ENCODE peak calls at places on chromosomes 4 and X, in six cellular contexts. One of them, this sample, is unnamed.

GRCh38 chr4:118036336-118036735 is 2.0 kb downstream of the NDST3 start:
- DNase-seq in hepatocyte: no peak
- DNase-seq in CD8-positive, alpha-beta T cell: no peak
- DNase-seq in cardiac muscle cell: no peak
- DNase-seq in IMR-90: no peak
- DNase-seq in heart left ventricle: no peak
- DNase-seq in this sample: no peak

GRCh38 chr4:88891636-88892035 is 165.3 kb downstream of the FAM13A start:
- DNase-seq in hepatocyte: no peak
- DNase-seq in CD8-positive, alpha-beta T cell: no peak
- DNase-seq in cardiac muscle cell: no peak
- DNase-seq in IMR-90: no peak
- DNase-seq in heart left ventricle: no peak
- DNase-seq in this sample: no peak

GRCh38 chr4:40923326-40924095 is 173.8 kb downstream of the NSUN7 start:
- DNase-seq in hepatocyte: no peak
- DNase-seq in CD8-positive, alpha-beta T cell: no peak
- DNase-seq in cardiac muscle cell: no peak
- DNase-seq in IMR-90: no peak
- DNase-seq in heart left ventricle: no peak
- DNase-seq in this sample: no peak

GRCh38 chr4:184281231-184282139 is 63.8 kb upstream of the ENPP6 start:
- DNase-seq in hepatocyte: no peak
- DNase-seq in CD8-positive, alpha-beta T cell: no peak
- DNase-seq in cardiac muscle cell: no peak
- DNase-seq in IMR-90: no peak
- DNase-seq in heart left ventricle: no peak
- DNase-seq in this sample: no peak

GRCh38 chr4:64911846-64912245 is 502.6 kb upstream of the TECRL start:
- DNase-seq in hepatocyte: no peak
- DNase-seq in CD8-positive, alpha-beta T cell: no peak
- DNase-seq in cardiac muscle cell: no peak
- DNase-seq in IMR-90: no peak
- DNase-seq in heart left ventricle: no peak
- DNase-seq in this sample: no peak

GRCh38 chr4:109559625-109559982 is 442 bp upstream of the MCUB start:
- DNase-seq in hepatocyte: no peak
- DNase-seq in CD8-positive, alpha-beta T cell: peak; percentile 19
- DNase-seq in cardiac muscle cell: peak; percentile 60
- DNase-seq in IMR-90: no peak
- DNase-seq in heart left ventricle: peak; percentile 35
- DNase-seq in this sample: peak; percentile 43

GRCh38 chr4:54276633-54277426 is 47.7 kb downstream of the PDGFRA start:
- DNase-seq in hepatocyte: no peak
- DNase-seq in CD8-positive, alpha-beta T cell: no peak
- DNase-seq in cardiac muscle cell: no peak
- DNase-seq in IMR-90: no peak
- DNase-seq in heart left ventricle: no peak
- DNase-seq in this sample: no peak

GRCh38 chr4:55255171-55255570 is 90.9 kb upstream of the SRD5A3 start:
- DNase-seq in hepatocyte: peak; percentile 31
- DNase-seq in CD8-positive, alpha-beta T cell: no peak
- DNase-seq in cardiac muscle cell: peak; percentile 17
- DNase-seq in IMR-90: peak; percentile 42
- DNase-seq in heart left ventricle: no peak
- DNase-seq in this sample: peak; percentile 67

GRCh38 chr4:14888790-14889189 is 113.5 kb upstream of the CPEB2 start:
- DNase-seq in hepatocyte: no peak
- DNase-seq in CD8-positive, alpha-beta T cell: no peak
- DNase-seq in cardiac muscle cell: no peak
- DNase-seq in IMR-90: no peak
- DNase-seq in heart left ventricle: no peak
- DNase-seq in this sample: no peak

GRCh38 chr4:6873291-6873690 is 36.3 kb upstream of the TBC1D14 start:
- DNase-seq in hepatocyte: no peak
- DNase-seq in CD8-positive, alpha-beta T cell: no peak
- DNase-seq in cardiac muscle cell: peak; percentile 35
- DNase-seq in IMR-90: no peak
- DNase-seq in heart left ventricle: no peak
- DNase-seq in this sample: no peak

GRCh38 chrX:150906694-150907093 is 8.2 kb upstream of the CD99L2 start:
- DNase-seq in hepatocyte: no peak
- DNase-seq in CD8-positive, alpha-beta T cell: no peak
- DNase-seq in cardiac muscle cell: no peak
- DNase-seq in IMR-90: no peak
- DNase-seq in heart left ventricle: no peak
- DNase-seq in this sample: no peak

GRCh38 chrX:133674726-133675470 is 259.6 kb upstream of the GPC4 start:
- DNase-seq in hepatocyte: peak; percentile 23
- DNase-seq in CD8-positive, alpha-beta T cell: no peak
- DNase-seq in cardiac muscle cell: no peak
- DNase-seq in IMR-90: no peak
- DNase-seq in heart left ventricle: no peak
- DNase-seq in this sample: no peak

GRCh38 chr4:11130195-11130975 is 298.3 kb downstream of the HS3ST1 start:
- DNase-seq in hepatocyte: no peak
- DNase-seq in CD8-positive, alpha-beta T cell: no peak
- DNase-seq in cardiac muscle cell: peak; percentile 91
- DNase-seq in IMR-90: peak; percentile 8
- DNase-seq in heart left ventricle: no peak
- DNase-seq in this sample: no peak

GRCh38 chr4:566508-567295 is 9.4 kb downstream of the TMEM271 start:
- DNase-seq in hepatocyte: peak; percentile 57
- DNase-seq in CD8-positive, alpha-beta T cell: no peak
- DNase-seq in cardiac muscle cell: no peak
- DNase-seq in IMR-90: peak; percentile 5
- DNase-seq in heart left ventricle: no peak
- DNase-seq in this sample: no peak

GRCh38 chrX:123753656-123754350 is 21.0 kb upstream of the THOC2 start:
- DNase-seq in hepatocyte: no peak
- DNase-seq in CD8-positive, alpha-beta T cell: no peak
- DNase-seq in cardiac muscle cell: no peak
- DNase-seq in IMR-90: no peak
- DNase-seq in heart left ventricle: no peak
- DNase-seq in this sample: no peak

GRCh38 chrX:12007881-12008280 is 130.4 kb upstream of the FRMPD4 start:
- DNase-seq in hepatocyte: no peak
- DNase-seq in CD8-positive, alpha-beta T cell: no peak
- DNase-seq in cardiac muscle cell: peak; percentile 75
- DNase-seq in IMR-90: peak; percentile 84
- DNase-seq in heart left ventricle: no peak
- DNase-seq in this sample: peak; percentile 78

GRCh38 chrX:131861088-131861787 is 161.9 kb upstream of the STK26 start:
- DNase-seq in hepatocyte: no peak
- DNase-seq in CD8-positive, alpha-beta T cell: no peak
- DNase-seq in cardiac muscle cell: no peak
- DNase-seq in IMR-90: no peak
- DNase-seq in heart left ventricle: no peak
- DNase-seq in this sample: no peak

GRCh38 chrX:73134741-73135140 is 55.4 kb upstream of the PABPC1L2A start:
- DNase-seq in hepatocyte: no peak
- DNase-seq in CD8-positive, alpha-beta T cell: no peak
- DNase-seq in cardiac muscle cell: no peak
- DNase-seq in IMR-90: no peak
- DNase-seq in heart left ventricle: no peak
- DNase-seq in this sample: no peak

GRCh38 chr4:21915761-21916160 is 32.8 kb downstream of the KCNIP4 start:
- DNase-seq in hepatocyte: no peak
- DNase-seq in CD8-positive, alpha-beta T cell: no peak
- DNase-seq in cardiac muscle cell: no peak
- DNase-seq in IMR-90: no peak
- DNase-seq in heart left ventricle: no peak
- DNase-seq in this sample: no peak

GRCh38 chr4:16641971-16642370 is 256.5 kb downstream of the LDB2 start:
- DNase-seq in hepatocyte: no peak
- DNase-seq in CD8-positive, alpha-beta T cell: no peak
- DNase-seq in cardiac muscle cell: peak; percentile 73
- DNase-seq in IMR-90: peak; percentile 78
- DNase-seq in heart left ventricle: no peak
- DNase-seq in this sample: peak; percentile 80

GRCh38 chr4:626201-627091 is 1.1 kb downstream of the PDE6B start:
- DNase-seq in hepatocyte: no peak
- DNase-seq in CD8-positive, alpha-beta T cell: no peak
- DNase-seq in cardiac muscle cell: no peak
- DNase-seq in IMR-90: no peak
- DNase-seq in heart left ventricle: no peak
- DNase-seq in this sample: no peak

GRCh38 chr4:75289843-75290616 is 224.2 kb downstream of the RCHY1 start:
- DNase-seq in hepatocyte: peak; percentile 49
- DNase-seq in CD8-positive, alpha-beta T cell: no peak
- DNase-seq in cardiac muscle cell: peak; percentile 25
- DNase-seq in IMR-90: no peak
- DNase-seq in heart left ventricle: no peak
- DNase-seq in this sample: no peak

GRCh38 chr4:123741906-123742305 is 345.3 kb downstream of the SPRY1 start:
- DNase-seq in hepatocyte: no peak
- DNase-seq in CD8-positive, alpha-beta T cell: no peak
- DNase-seq in cardiac muscle cell: peak; percentile 75
- DNase-seq in IMR-90: peak; percentile 4
- DNase-seq in heart left ventricle: no peak
- DNase-seq in this sample: no peak

GRCh38 chr4:152976466-152976761 is 40.3 kb downstream of the FHDC1 start:
- DNase-seq in hepatocyte: no peak
- DNase-seq in CD8-positive, alpha-beta T cell: no peak
- DNase-seq in cardiac muscle cell: no peak
- DNase-seq in IMR-90: no peak
- DNase-seq in heart left ventricle: no peak
- DNase-seq in this sample: no peak

GRCh38 chrX:112083624-112084326 is 1.2 kb upstream of the TRPC5 start:
- DNase-seq in hepatocyte: peak; percentile 7
- DNase-seq in CD8-positive, alpha-beta T cell: no peak
- DNase-seq in cardiac muscle cell: no peak
- DNase-seq in IMR-90: no peak
- DNase-seq in heart left ventricle: no peak
- DNase-seq in this sample: no peak

GRCh38 chr4:176507845-176508533 is 188.2 kb downstream of the SPCS3 start:
- DNase-seq in hepatocyte: no peak
- DNase-seq in CD8-positive, alpha-beta T cell: no peak
- DNase-seq in cardiac muscle cell: no peak
- DNase-seq in IMR-90: no peak
- DNase-seq in heart left ventricle: no peak
- DNase-seq in this sample: no peak

GRCh38 chr4:173199553-173199952 is 30.9 kb downstream of the GALNT7 start:
- DNase-seq in hepatocyte: no peak
- DNase-seq in CD8-positive, alpha-beta T cell: no peak
- DNase-seq in cardiac muscle cell: no peak
- DNase-seq in IMR-90: no peak
- DNase-seq in heart left ventricle: no peak
- DNase-seq in this sample: no peak

GRCh38 chr4:102815981-102816380 is 11.4 kb downstream of the UBE2D3 start:
- DNase-seq in hepatocyte: peak; percentile 8
- DNase-seq in CD8-positive, alpha-beta T cell: no peak
- DNase-seq in cardiac muscle cell: peak; percentile 48
- DNase-seq in IMR-90: peak; percentile 95
- DNase-seq in heart left ventricle: no peak
- DNase-seq in this sample: peak; percentile 87

GRCh38 chrX:138908577-138908976 is 197.1 kb upstream of the FGF13 start:
- DNase-seq in hepatocyte: no peak
- DNase-seq in CD8-positive, alpha-beta T cell: no peak
- DNase-seq in cardiac muscle cell: no peak
- DNase-seq in IMR-90: no peak
- DNase-seq in heart left ventricle: no peak
- DNase-seq in this sample: peak; percentile 28

GRCh38 chr4:57926311-57926710 is 816.1 kb upstream of the IGFBP7 start:
- DNase-seq in hepatocyte: no peak
- DNase-seq in CD8-positive, alpha-beta T cell: no peak
- DNase-seq in cardiac muscle cell: no peak
- DNase-seq in IMR-90: no peak
- DNase-seq in heart left ventricle: no peak
- DNase-seq in this sample: no peak

GRCh38 chr4:180726611-180727010 is 1516.6 kb upstream of the TENM3 start:
- DNase-seq in hepatocyte: no peak
- DNase-seq in CD8-positive, alpha-beta T cell: no peak
- DNase-seq in cardiac muscle cell: no peak
- DNase-seq in IMR-90: no peak
- DNase-seq in heart left ventricle: no peak
- DNase-seq in this sample: no peak

GRCh38 chrX:101079736-101080135 is 1.1 kb downstream of the TMEM35A start:
- DNase-seq in hepatocyte: no peak
- DNase-seq in CD8-positive, alpha-beta T cell: no peak
- DNase-seq in cardiac muscle cell: no peak
- DNase-seq in IMR-90: no peak
- DNase-seq in heart left ventricle: no peak
- DNase-seq in this sample: no peak
- H3K4me3 ChIP-seq in hepatocyte: no peak overlapping the region
- H3K4me3 ChIP-seq in CD8-positive, alpha-beta T cell: no peak overlapping the region
- H3K4me3 ChIP-seq in cardiac muscle cell: peak overlapping the region; percentile 34
- H3K4me3 ChIP-seq in IMR-90: peak overlapping the region; percentile 72
- H3K4me3 ChIP-seq in heart left ventricle: no peak overlapping the region
- H3K4me3 ChIP-seq in this sample: peak overlapping the region; percentile 10

GRCh38 chr4:139750099-139750498 is 84.5 kb downstream of the MGST2 start:
- DNase-seq in hepatocyte: no peak
- DNase-seq in CD8-positive, alpha-beta T cell: no peak
- DNase-seq in cardiac muscle cell: no peak
- DNase-seq in IMR-90: no peak
- DNase-seq in heart left ventricle: no peak
- DNase-seq in this sample: no peak
- TF ChIP-seq CTCF in hepatocyte: no peak
- TF ChIP-seq CTCF in CD8-positive, alpha-beta T cell: no peak
- TF ChIP-seq CTCF in cardiac muscle cell: no peak
- TF ChIP-seq CTCF in IMR-90: no peak
- TF ChIP-seq CTCF in heart left ventricle: no peak
- TF ChIP-seq CTCF in this sample: no peak

GRCh38 chrX:51272638-51273037 is 60.0 kb upstream of the NUDT10 start:
- DNase-seq in hepatocyte: no peak
- DNase-seq in CD8-positive, alpha-beta T cell: no peak
- DNase-seq in cardiac muscle cell: no peak
- DNase-seq in IMR-90: no peak
- DNase-seq in heart left ventricle: no peak
- DNase-seq in this sample: no peak
- H3K4me3 ChIP-seq in hepatocyte: no peak overlapping the region
- H3K4me3 ChIP-seq in CD8-positive, alpha-beta T cell: no peak overlapping the region
- H3K4me3 ChIP-seq in cardiac muscle cell: no peak overlapping the region
- H3K4me3 ChIP-seq in IMR-90: no peak overlapping the region
- H3K4me3 ChIP-seq in heart left ventricle: no peak overlapping the region
- H3K4me3 ChIP-seq in this sample: no peak overlapping the region

GRCh38 chr4:23369331-23369730 is 520.5 kb downstream of the PPARGC1A start:
- DNase-seq in hepatocyte: no peak
- DNase-seq in CD8-positive, alpha-beta T cell: no peak
- DNase-seq in cardiac muscle cell: no peak
- DNase-seq in IMR-90: no peak
- DNase-seq in heart left ventricle: peak; percentile 71
- DNase-seq in this sample: no peak

GRCh38 chr4:23368081-23368697 is 521.7 kb downstream of the PPARGC1A start:
- DNase-seq in hepatocyte: peak; percentile 55
- DNase-seq in CD8-positive, alpha-beta T cell: no peak
- DNase-seq in cardiac muscle cell: peak; percentile 7
- DNase-seq in IMR-90: peak; percentile 1
- DNase-seq in heart left ventricle: peak; percentile 46
- DNase-seq in this sample: no peak

GRCh38 chr4:23365086-23365485 is 524.8 kb downstream of the PPARGC1A start:
- DNase-seq in hepatocyte: no peak
- DNase-seq in CD8-positive, alpha-beta T cell: no peak
- DNase-seq in cardiac muscle cell: no peak
- DNase-seq in IMR-90: no peak
- DNase-seq in heart left ventricle: peak; percentile 23
- DNase-seq in this sample: no peak

GRCh38 chr4:23364167-23364566 is 525.7 kb downstream of the PPARGC1A start:
- DNase-seq in hepatocyte: no peak
- DNase-seq in CD8-positive, alpha-beta T cell: no peak
- DNase-seq in cardiac muscle cell: no peak
- DNase-seq in IMR-90: no peak
- DNase-seq in heart left ventricle: no peak
- DNase-seq in this sample: no peak

GRCh38 chr4:23366207-23366906 is 523.5 kb downstream of the PPARGC1A start:
- DNase-seq in hepatocyte: no peak
- DNase-seq in CD8-positive, alpha-beta T cell: no peak
- DNase-seq in cardiac muscle cell: no peak
- DNase-seq in IMR-90: no peak
- DNase-seq in heart left ventricle: no peak
- DNase-seq in this sample: no peak
- TF ChIP-seq CTCF in hepatocyte: no peak
- TF ChIP-seq CTCF in CD8-positive, alpha-beta T cell: no peak
- TF ChIP-seq CTCF in cardiac muscle cell: no peak
- TF ChIP-seq CTCF in IMR-90: no peak
- TF ChIP-seq CTCF in heart left ventricle: no peak
- TF ChIP-seq CTCF in this sample: no peak

This sample was measured in AG10803.